ENCODE peak calls at places on chromosomes 11 and 22, in ten cellular contexts. One of them, this sample, is unnamed.

GRCh38 chr22:45997775-45998637 is 21.0 kb upstream of the WNT7B start:
- DNase-seq in left ventricle myocardium inferior: peak; percentile 24
- DNase-seq in lower lobe of right lung: peak; percentile 43
- DNase-seq in tibial nerve: no peak
- DNase-seq in heart left ventricle: peak; percentile 37
- DNase-seq in colonic mucosa: no peak
- DNase-seq in endothelial cell of umbilical vein: no peak
- DNase-seq in prostate gland: no peak
- DNase-seq in tibial artery: no peak
- DNase-seq in cardiac muscle cell: no peak
- DNase-seq in this sample: no peak

GRCh38 chr22:30270841-30271240 is 4.2 kb upstream of the OSM start:
- DNase-seq in left ventricle myocardium inferior: peak; percentile 70
- DNase-seq in lower lobe of right lung: peak; percentile 90
- DNase-seq in tibial nerve: peak; percentile 70
- DNase-seq in heart left ventricle: peak; percentile 81
- DNase-seq in colonic mucosa: peak; percentile 56
- DNase-seq in endothelial cell of umbilical vein: no peak
- DNase-seq in prostate gland: no peak
- DNase-seq in tibial artery: peak; percentile 89
- DNase-seq in cardiac muscle cell: no peak
- DNase-seq in this sample: no peak

GRCh38 chr11:85752890-85753581 is 57.9 kb downstream of the SYTL2 start:
- DNase-seq in left ventricle myocardium inferior: no peak
- DNase-seq in lower lobe of right lung: no peak
- DNase-seq in tibial nerve: peak; percentile 20
- DNase-seq in heart left ventricle: no peak
- DNase-seq in colonic mucosa: peak; percentile 45
- DNase-seq in endothelial cell of umbilical vein: peak; percentile 9
- DNase-seq in prostate gland: no peak
- DNase-seq in tibial artery: no peak
- DNase-seq in cardiac muscle cell: no peak
- DNase-seq in this sample: no peak

GRCh38 chr22:26503758-26504157 is 8.5 kb downstream of the TFIP11 start:
- DNase-seq in left ventricle myocardium inferior: no peak
- DNase-seq in lower lobe of right lung: no peak
- DNase-seq in tibial nerve: no peak
- DNase-seq in heart left ventricle: no peak
- DNase-seq in colonic mucosa: no peak
- DNase-seq in endothelial cell of umbilical vein: no peak
- DNase-seq in prostate gland: no peak
- DNase-seq in tibial artery: no peak
- DNase-seq in cardiac muscle cell: no peak
- DNase-seq in this sample: no peak

GRCh38 chr22:24219750-24220149 is 25.1 kb downstream of the GGT5 start:
- DNase-seq in left ventricle myocardium inferior: no peak
- DNase-seq in lower lobe of right lung: no peak
- DNase-seq in tibial nerve: no peak
- DNase-seq in heart left ventricle: no peak
- DNase-seq in colonic mucosa: no peak
- DNase-seq in endothelial cell of umbilical vein: no peak
- DNase-seq in prostate gland: no peak
- DNase-seq in tibial artery: no peak
- DNase-seq in cardiac muscle cell: no peak
- DNase-seq in this sample: no peak

GRCh38 chr22:48464246-48464645 is 1363.4 kb downstream of the BRD1 start:
- DNase-seq in left ventricle myocardium inferior: no peak
- DNase-seq in lower lobe of right lung: no peak
- DNase-seq in tibial nerve: no peak
- DNase-seq in heart left ventricle: no peak
- DNase-seq in colonic mucosa: no peak
- DNase-seq in endothelial cell of umbilical vein: no peak
- DNase-seq in prostate gland: no peak
- DNase-seq in tibial artery: peak; percentile 6
- DNase-seq in cardiac muscle cell: no peak
- DNase-seq in this sample: no peak

GRCh38 chr11:73228268-73229134 is 10.4 kb downstream of the P2RY2 start:
- DNase-seq in left ventricle myocardium inferior: no peak
- DNase-seq in lower lobe of right lung: no peak
- DNase-seq in tibial nerve: no peak
- DNase-seq in heart left ventricle: no peak
- DNase-seq in colonic mucosa: no peak
- DNase-seq in endothelial cell of umbilical vein: no peak
- DNase-seq in prostate gland: no peak
- DNase-seq in tibial artery: peak; percentile 53
- DNase-seq in cardiac muscle cell: peak; percentile 41
- DNase-seq in this sample: no peak

GRCh38 chr22:20744456-20744855 is 29.5 kb upstream of the SERPIND1 start:
- DNase-seq in left ventricle myocardium inferior: no peak
- DNase-seq in lower lobe of right lung: no peak
- DNase-seq in tibial nerve: no peak
- DNase-seq in heart left ventricle: no peak
- DNase-seq in colonic mucosa: no peak
- DNase-seq in endothelial cell of umbilical vein: no peak
- DNase-seq in prostate gland: no peak
- DNase-seq in tibial artery: no peak
- DNase-seq in cardiac muscle cell: no peak
- DNase-seq in this sample: no peak

GRCh38 chr11:112903310-112903709 is 57.9 kb upstream of the NCAM1 start:
- DNase-seq in left ventricle myocardium inferior: no peak
- DNase-seq in lower lobe of right lung: no peak
- DNase-seq in tibial nerve: no peak
- DNase-seq in heart left ventricle: no peak
- DNase-seq in colonic mucosa: no peak
- DNase-seq in endothelial cell of umbilical vein: no peak
- DNase-seq in prostate gland: no peak
- DNase-seq in tibial artery: no peak
- DNase-seq in cardiac muscle cell: no peak
- DNase-seq in this sample: no peak

GRCh38 chr11:44763111-44763820 is 36.5 kb downstream of the TSPAN18 start:
- DNase-seq in left ventricle myocardium inferior: no peak
- DNase-seq in lower lobe of right lung: no peak
- DNase-seq in tibial nerve: no peak
- DNase-seq in heart left ventricle: no peak
- DNase-seq in colonic mucosa: no peak
- DNase-seq in endothelial cell of umbilical vein: peak; percentile 81
- DNase-seq in prostate gland: no peak
- DNase-seq in tibial artery: peak; percentile 12
- DNase-seq in cardiac muscle cell: peak; percentile 55
- DNase-seq in this sample: no peak

DNA sequence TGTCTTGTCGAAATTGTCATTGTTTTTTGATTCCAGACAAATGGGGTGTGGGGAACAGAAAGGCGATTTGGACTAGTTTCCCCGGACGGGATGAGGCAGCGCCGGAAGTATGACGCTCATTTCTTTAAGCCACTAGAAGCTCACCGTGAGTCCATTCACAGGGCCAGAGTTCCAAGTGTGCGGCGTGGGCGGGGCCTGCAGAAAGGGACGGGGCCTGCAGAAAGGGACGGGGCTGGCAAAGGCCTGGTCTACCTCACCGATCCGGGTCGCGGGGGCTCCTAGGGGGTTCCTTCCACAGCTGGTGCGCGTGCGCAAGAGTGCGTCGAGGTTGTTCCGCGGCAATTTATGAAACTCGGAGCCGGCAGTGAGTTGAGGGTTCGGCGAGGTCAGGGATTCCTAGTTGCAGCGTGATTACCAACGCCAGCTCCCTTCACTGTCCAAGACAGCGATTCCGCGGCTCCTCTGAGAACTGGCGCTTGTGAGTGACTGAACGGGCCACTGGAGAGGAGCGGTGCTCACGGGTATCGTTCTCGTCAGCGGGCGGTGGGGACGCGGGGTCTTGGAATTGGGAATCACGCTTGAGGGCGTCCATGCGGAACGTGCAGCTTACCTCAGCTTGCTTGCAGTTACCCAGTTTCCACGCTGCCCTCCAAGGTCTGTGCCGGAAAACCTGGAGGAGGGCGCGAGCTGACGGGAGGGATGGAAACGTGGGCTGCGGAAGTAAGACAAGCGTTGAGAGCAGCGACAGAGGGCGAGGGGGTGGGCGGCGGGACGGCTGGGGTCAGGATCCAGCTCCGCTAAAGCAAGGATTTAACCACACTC is at the start of gene ZNF215:
- DNase-seq in left ventricle myocardium inferior: peak; percentile 72
- DNase-seq in lower lobe of right lung: peak; percentile 87
- DNase-seq in tibial nerve: peak; percentile 19
- DNase-seq in heart left ventricle: peak; percentile 64
- DNase-seq in colonic mucosa: peak; percentile 91
- DNase-seq in endothelial cell of umbilical vein: peak; percentile 74
- DNase-seq in prostate gland: peak; percentile 33
- DNase-seq in tibial artery: peak; percentile 76
- DNase-seq in cardiac muscle cell: peak; percentile 78
- DNase-seq in this sample: peak; percentile 80
- H3K4me1 ChIP-seq in left ventricle myocardium inferior: peaks cover 17% of the 10 kb centered on the region
- H3K4me1 ChIP-seq in lower lobe of right lung: peaks cover 12% of the 10 kb centered on the region
- H3K4me1 ChIP-seq in tibial nerve: peaks cover 9% of the 10 kb centered on the region
- H3K4me1 ChIP-seq in heart left ventricle: peaks cover 6% of the 10 kb centered on the region
- H3K4me1 ChIP-seq in colonic mucosa: no peaks in the 10 kb centered on the region
- H3K4me1 ChIP-seq in endothelial cell of umbilical vein: peaks cover 13% of the 10 kb centered on the region
- H3K4me1 ChIP-seq in prostate gland: no peaks in the 10 kb centered on the region
- H3K4me1 ChIP-seq in tibial artery: no peaks in the 10 kb centered on the region
- H3K4me1 ChIP-seq in cardiac muscle cell: peaks cover 8% of the 10 kb centered on the region
- H3K4me1 ChIP-seq in this sample: peaks cover 19% of the 10 kb centered on the region

GRCh38 chr11:70930215-70930614 is 322.2 kb downstream of the SHANK2 start:
- DNase-seq in left ventricle myocardium inferior: no peak
- DNase-seq in lower lobe of right lung: no peak
- DNase-seq in tibial nerve: no peak
- DNase-seq in heart left ventricle: no peak
- DNase-seq in colonic mucosa: no peak
- DNase-seq in endothelial cell of umbilical vein: no peak
- DNase-seq in prostate gland: no peak
- DNase-seq in tibial artery: no peak
- DNase-seq in cardiac muscle cell: no peak
- DNase-seq in this sample: no peak
- TF ChIP-seq CTCF in left ventricle myocardium inferior: no peak
- TF ChIP-seq CTCF in lower lobe of right lung: no peak
- TF ChIP-seq CTCF in tibial nerve: no peak
- TF ChIP-seq CTCF in heart left ventricle: no peak
- TF ChIP-seq CTCF in colonic mucosa: no peak
- TF ChIP-seq CTCF in endothelial cell of umbilical vein: no peak
- TF ChIP-seq CTCF in prostate gland: no peak
- TF ChIP-seq CTCF in tibial artery: no peak
- TF ChIP-seq CTCF in cardiac muscle cell: no peak
- TF ChIP-seq CTCF in this sample: no peak

GRCh38 chr11:35163707-35164496 is 24.9 kb downstream of the CD44 start:
- DNase-seq in left ventricle myocardium inferior: no peak
- DNase-seq in lower lobe of right lung: no peak
- DNase-seq in tibial nerve: no peak
- DNase-seq in heart left ventricle: no peak
- DNase-seq in colonic mucosa: no peak
- DNase-seq in endothelial cell of umbilical vein: no peak
- DNase-seq in prostate gland: no peak
- DNase-seq in tibial artery: no peak
- DNase-seq in cardiac muscle cell: no peak
- DNase-seq in this sample: no peak

GRCh38 chr11:35167451-35167954 is 28.5 kb downstream of the CD44 start:
- DNase-seq in left ventricle myocardium inferior: no peak
- DNase-seq in lower lobe of right lung: no peak
- DNase-seq in tibial nerve: no peak
- DNase-seq in heart left ventricle: peak; percentile 48
- DNase-seq in colonic mucosa: no peak
- DNase-seq in endothelial cell of umbilical vein: no peak
- DNase-seq in prostate gland: no peak
- DNase-seq in tibial artery: peak; percentile 78
- DNase-seq in cardiac muscle cell: no peak
- DNase-seq in this sample: no peak

GRCh38 chr11:35165416-35166368 is 26.7 kb downstream of the CD44 start:
- DNase-seq in left ventricle myocardium inferior: no peak
- DNase-seq in lower lobe of right lung: no peak
- DNase-seq in tibial nerve: peak; percentile 40
- DNase-seq in heart left ventricle: peak; percentile 36
- DNase-seq in colonic mucosa: peak; percentile 56
- DNase-seq in endothelial cell of umbilical vein: peak; percentile 48
- DNase-seq in prostate gland: no peak
- DNase-seq in tibial artery: no peak
- DNase-seq in cardiac muscle cell: no peak
- DNase-seq in this sample: peak; percentile 65

GRCh38 chr11:35168606-35169200 is 29.7 kb downstream of the CD44 start:
- DNase-seq in left ventricle myocardium inferior: no peak
- DNase-seq in lower lobe of right lung: no peak
- DNase-seq in tibial nerve: no peak
- DNase-seq in heart left ventricle: no peak
- DNase-seq in colonic mucosa: no peak
- DNase-seq in endothelial cell of umbilical vein: no peak
- DNase-seq in prostate gland: no peak
- DNase-seq in tibial artery: no peak
- DNase-seq in cardiac muscle cell: no peak
- DNase-seq in this sample: no peak

GRCh38 chr11:35166369-35167360 is 27.7 kb downstream of the CD44 start:
- DNase-seq in left ventricle myocardium inferior: no peak
- DNase-seq in lower lobe of right lung: no peak
- DNase-seq in tibial nerve: no peak
- DNase-seq in heart left ventricle: peak; percentile 27
- DNase-seq in colonic mucosa: no peak
- DNase-seq in endothelial cell of umbilical vein: peak; percentile 70
- DNase-seq in prostate gland: no peak
- DNase-seq in tibial artery: peak; percentile 80
- DNase-seq in cardiac muscle cell: no peak
- DNase-seq in this sample: peak; percentile 88
- H3K4me1 ChIP-seq in left ventricle myocardium inferior: peaks cover 39% of the 10 kb centered on the region
- H3K4me1 ChIP-seq in lower lobe of right lung: peaks cover 90% of the 10 kb centered on the region
- H3K4me1 ChIP-seq in tibial nerve: peaks cover 84% of the 10 kb centered on the region
- H3K4me1 ChIP-seq in heart left ventricle: peaks cover 80% of the 10 kb centered on the region
- H3K4me1 ChIP-seq in colonic mucosa: peaks cover 7% of the 10 kb centered on the region
- H3K4me1 ChIP-seq in endothelial cell of umbilical vein: peaks cover 39% of the 10 kb centered on the region
- H3K4me1 ChIP-seq in prostate gland: peaks cover 8% of the 10 kb centered on the region
- H3K4me1 ChIP-seq in tibial artery: no peaks in the 10 kb centered on the region
- H3K4me1 ChIP-seq in cardiac muscle cell: peaks cover 10% of the 10 kb centered on the region
- H3K4me1 ChIP-seq in this sample: peaks cover 80% of the 10 kb centered on the region

GRCh38 chr11:77999446-77999845 is 5.0 kb upstream of the INTS4 start:
- DNase-seq in left ventricle myocardium inferior: no peak
- DNase-seq in lower lobe of right lung: no peak
- DNase-seq in tibial nerve: no peak
- DNase-seq in heart left ventricle: no peak
- DNase-seq in colonic mucosa: no peak
- DNase-seq in endothelial cell of umbilical vein: no peak
- DNase-seq in prostate gland: no peak
- DNase-seq in tibial artery: no peak
- DNase-seq in cardiac muscle cell: no peak
- DNase-seq in this sample: no peak

GRCh38 chr11:78000193-78000592 is 5.7 kb upstream of the INTS4 start:
- DNase-seq in left ventricle myocardium inferior: no peak
- DNase-seq in lower lobe of right lung: no peak
- DNase-seq in tibial nerve: no peak
- DNase-seq in heart left ventricle: no peak
- DNase-seq in colonic mucosa: peak; percentile 33
- DNase-seq in endothelial cell of umbilical vein: peak; percentile 74
- DNase-seq in prostate gland: peak; percentile 30
- DNase-seq in tibial artery: no peak
- DNase-seq in cardiac muscle cell: peak; percentile 85
- DNase-seq in this sample: peak; percentile 28

GRCh38 chr11:77990981-77991380 is 3.5 kb downstream of the INTS4 start:
- DNase-seq in left ventricle myocardium inferior: no peak
- DNase-seq in lower lobe of right lung: no peak
- DNase-seq in tibial nerve: no peak
- DNase-seq in heart left ventricle: no peak
- DNase-seq in colonic mucosa: no peak
- DNase-seq in endothelial cell of umbilical vein: no peak
- DNase-seq in prostate gland: no peak
- DNase-seq in tibial artery: no peak
- DNase-seq in cardiac muscle cell: no peak
- DNase-seq in this sample: no peak

GRCh38 chr11:77993902-77994301 is 566 bp downstream of the INTS4 start:
- DNase-seq in left ventricle myocardium inferior: no peak
- DNase-seq in lower lobe of right lung: no peak
- DNase-seq in tibial nerve: no peak
- DNase-seq in heart left ventricle: no peak
- DNase-seq in colonic mucosa: no peak
- DNase-seq in endothelial cell of umbilical vein: no peak
- DNase-seq in prostate gland: no peak
- DNase-seq in tibial artery: no peak
- DNase-seq in cardiac muscle cell: peak; percentile 4
- DNase-seq in this sample: no peak

GRCh38 chr11:77994434-77995362 is at the start of gene INTS4:
- DNase-seq in left ventricle myocardium inferior: peak; percentile 99
- DNase-seq in lower lobe of right lung: peak; percentile 99
- DNase-seq in tibial nerve: peak; percentile 97
- DNase-seq in heart left ventricle: peak; percentile 100
- DNase-seq in colonic mucosa: peak; percentile 99
- DNase-seq in endothelial cell of umbilical vein: peak; percentile 100
- DNase-seq in prostate gland: peak; percentile 99
- DNase-seq in tibial artery: peak; percentile 100
- DNase-seq in cardiac muscle cell: peak; percentile 99
- DNase-seq in this sample: peak; percentile 99
- TF ChIP-seq CTCF in left ventricle myocardium inferior: no peak
- TF ChIP-seq CTCF in lower lobe of right lung: no peak
- TF ChIP-seq CTCF in tibial nerve: peak; percentile 2
- TF ChIP-seq CTCF in heart left ventricle: no peak
- TF ChIP-seq CTCF in colonic mucosa: no peak
- TF ChIP-seq CTCF in endothelial cell of umbilical vein: no peak
- TF ChIP-seq CTCF in prostate gland: no peak
- TF ChIP-seq CTCF in tibial artery: peak; percentile 4
- TF ChIP-seq CTCF in cardiac muscle cell: no peak
- TF ChIP-seq CTCF in this sample: peak; percentile 3